ENCODE peak calls at places on chromosomes 12 and 14, in six cellular contexts. A is K562, V is A549, E is endothelial cell of umbilical vein, R is HepG2, K is HCT116. W is an unnamed sample.

GRCh38 chr14:79809849-79810612 is 401.3 kb downstream of the DIO2 start:
- DNase-seq in E (no peak), A (no peak), K (no peak), R (no peak), V (peak; percentile 55), W (peak; percentile 13)

GRCh38 chr14:84959796-84960515 is 570.0 kb upstream of the FLRT2 start:
- DNase-seq in V (no peak), A (no peak), R (no peak), K (no peak), E (peak; percentile 52), W (no peak)

GRCh38 chr14:62528296-62528695 is 517.0 kb downstream of the KCNH5 start:
- DNase-seq in V (no peak), E (no peak), R (no peak), A (no peak), K (no peak), W (no peak)

GRCh38 chr14:31927348-31927826 is 149.7 kb upstream of the ARHGAP5 start:
- DNase-seq in E (peak; percentile 92), R (peak; percentile 44), V (peak; percentile 84), A (no peak), K (no peak), W (no peak)

GRCh38 chr12:85951823-85952222 is 77.7 kb downstream of the NTS start:
- DNase-seq in R (no peak), A (no peak), E (peak; percentile 55), V (peak; percentile 42), K (peak; percentile 19), W (peak; percentile 33)

GRCh38 chr12:9707864-9708808 is 24.8 kb downstream of the CLECL1 start:
- DNase-seq in R (peak; percentile 31), K (peak; percentile 37), A (peak; percentile 34), V (peak; percentile 68), E (peak; percentile 63), W (peak; percentile 68)

GRCh38 chr12:59808317-59808910 is 212.6 kb downstream of the SLC16A7 start:
- DNase-seq in R (peak; percentile 11), E (peak; percentile 54), V (peak; percentile 28), K (peak; percentile 13), A (peak; percentile 22), W (peak; percentile 50)

GRCh38 chr12:59113831-59114273 is 193.5 kb upstream of the LRIG3 start:
- DNase-seq in R (peak; percentile 63), E (peak; percentile 92), K (peak; percentile 72), A (peak; percentile 46), V (peak; percentile 84), W (peak; percentile 78)

GRCh38 chr12:93060666-93061413 is 131.7 kb upstream of the EEA1 start:
- DNase-seq in E (peak; percentile 56), K (no peak), R (peak; percentile 63), V (no peak), A (peak; percentile 46), W (no peak)

GRCh38 chr12:124700810-124701594 is 133.6 kb upstream of the NCOR2 start:
- DNase-seq in R (no peak), A (no peak), E (peak; percentile 47), V (peak; percentile 69), K (no peak), W (no peak)

GRCh38 chr12:90017316-90017715 is 308.7 kb upstream of the ATP2B1 start:
- DNase-seq in E (no peak), K (no peak), R (no peak), V (no peak), A (no peak), W (no peak)

GRCh38 chr14:101561145-101561896 is at the start of gene DIO3:
- DNase-seq in K (peak; percentile 32), V (no peak), R (no peak), A (no peak), E (no peak), W (no peak)

GRCh38 chr12:113777751-113778150 is 188.4 kb downstream of the RBM19 start:
- DNase-seq in K (no peak), E (no peak), R (no peak), V (no peak), A (peak; percentile 48), W (no peak)

GRCh38 chr12:124847113-124847512 is 16.6 kb downstream of the SCARB1 start:
- DNase-seq in V (no peak), K (no peak), R (no peak), A (no peak), E (peak; percentile 58), W (no peak)

GRCh38 chr12:4116251-4117111 is 157.1 kb upstream of the CCND2 start:
- DNase-seq in R (peak; percentile 19), V (no peak), E (peak; percentile 14), A (no peak), K (no peak), W (no peak)

GRCh38 chr12:104494137-104494815 is 37.5 kb downstream of the CHST11 start:
- DNase-seq in K (no peak), E (no peak), R (no peak), A (peak; percentile 51), V (no peak), W (peak; percentile 58)

GRCh38 chr12:105812356-105812755 is 326.4 kb downstream of the NUAK1 start:
- DNase-seq in E (no peak), K (no peak), A (no peak), V (no peak), R (no peak), W (no peak)

GRCh38 chr14:103533137-103533998 is 4.4 kb downstream of the TRMT61A start:
- DNase-seq in A (no peak), V (no peak), K (no peak), E (no peak), R (no peak), W (no peak)
- TF ChIP-seq MAX in A (no peak), V (no peak), K (no peak), E (no peak), R (no peak), W (no peak)

GRCh38 chr14:58863576-58864345 is 226.0 kb downstream of the DACT1 start:
- DNase-seq in K (no peak), E (no peak), V (no peak), A (no peak), R (no peak), W (no peak)

GRCh38 chr14:58866386-58866785 is 228.6 kb downstream of the DACT1 start:
- DNase-seq in A (no peak), V (peak; percentile 26), R (no peak), E (no peak), K (no peak), W (no peak)

GRCh38 chr14:58862421-58862820 is 224.7 kb downstream of the DACT1 start:
- DNase-seq in E (no peak), A (no peak), R (no peak), K (no peak), V (no peak), W (no peak)

GRCh38 chr14:58865520-58866281 is 227.9 kb downstream of the DACT1 start:
- DNase-seq in V (no peak), R (no peak), A (no peak), K (no peak), E (no peak), W (no peak)

DNA sequence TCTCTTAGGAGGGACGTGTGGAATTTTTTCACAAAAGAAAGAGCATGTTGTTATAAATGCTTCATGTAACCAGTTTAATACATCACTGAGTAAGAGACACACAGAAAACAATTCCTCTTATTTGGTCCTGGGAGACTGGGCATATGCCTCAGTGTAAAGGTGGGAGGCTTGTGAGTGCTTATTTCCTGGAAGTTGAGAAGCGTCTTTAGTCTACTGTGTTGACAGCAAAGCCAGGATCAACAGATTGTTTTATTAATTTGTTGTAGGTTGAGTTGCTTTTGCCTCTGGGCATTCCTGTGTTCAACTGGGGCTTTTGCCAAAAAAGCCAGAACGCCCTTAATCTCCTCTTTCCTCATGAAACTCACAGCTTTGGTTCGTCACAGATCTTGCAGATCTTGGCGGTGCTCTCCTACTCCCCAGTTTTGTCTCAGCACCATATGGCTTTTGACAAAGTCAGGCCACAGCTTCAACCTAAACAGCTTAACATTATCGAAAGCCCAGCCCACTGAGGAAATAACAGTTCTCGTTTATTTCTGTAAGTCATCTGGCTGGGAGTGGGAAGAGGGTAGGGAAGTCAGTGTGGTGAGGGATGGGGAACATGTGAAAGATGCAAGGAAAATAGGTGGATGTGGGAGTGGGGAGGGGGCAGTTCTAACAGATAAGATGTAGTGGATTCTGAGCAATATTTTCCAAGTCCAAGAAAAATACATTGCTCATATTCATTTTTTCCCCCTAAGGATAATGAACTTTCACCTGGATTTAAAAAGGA is 227.2 kb downstream of the DACT1 start:
- DNase-seq in V (no peak), A (no peak), K (no peak), E (no peak), R (no peak), W (no peak)
- TF ChIP-seq MAX in V (no peak), A (no peak), K (no peak), E (no peak), R (no peak), W (no peak)

GRCh38 chr14:100100032-100100405 is 34.8 kb downstream of the EVL start:
- DNase-seq in A (no peak), V (no peak), R (no peak), E (no peak), K (no peak), W (no peak)

GRCh38 chr14:100093322-100093721 is 28.1 kb downstream of the EVL start:
- DNase-seq in R (no peak), K (no peak), E (no peak), V (no peak), A (no peak), W (no peak)

GRCh38 chr14:100092832-100093231 is 27.6 kb downstream of the EVL start:
- DNase-seq in R (no peak), K (no peak), V (no peak), E (no peak), A (no peak), W (no peak)

GRCh38 chr14:100098171-100098570 is 32.9 kb downstream of the EVL start:
- DNase-seq in V (no peak), A (no peak), K (no peak), R (no peak), E (no peak), W (no peak)

DNA sequence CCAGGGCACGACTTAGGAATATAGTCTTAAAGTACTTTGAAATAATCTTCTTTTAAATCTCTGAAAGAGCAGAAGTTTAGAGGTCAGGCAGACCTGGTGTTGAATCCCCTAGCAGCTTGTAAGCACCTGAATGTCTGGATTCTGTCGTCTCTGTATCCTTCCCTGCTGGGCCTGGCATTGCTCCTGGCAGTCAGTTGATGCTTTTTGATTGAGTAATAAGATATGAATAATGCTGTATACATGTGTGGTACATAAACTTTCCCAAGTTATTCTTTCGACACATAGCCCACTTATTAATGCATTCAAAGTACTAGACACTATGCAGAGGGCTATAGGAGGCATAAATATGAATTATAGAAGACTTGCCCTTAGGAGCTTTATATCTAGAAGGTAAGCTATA is 31.4 kb downstream of the EVL start:
- DNase-seq in A (no peak), E (no peak), R (no peak), V (no peak), K (no peak), W (no peak)
- TF ChIP-seq MAX in A (no peak), E (no peak), R (no peak), V (no peak), K (no peak), W (no peak)

DNA sequence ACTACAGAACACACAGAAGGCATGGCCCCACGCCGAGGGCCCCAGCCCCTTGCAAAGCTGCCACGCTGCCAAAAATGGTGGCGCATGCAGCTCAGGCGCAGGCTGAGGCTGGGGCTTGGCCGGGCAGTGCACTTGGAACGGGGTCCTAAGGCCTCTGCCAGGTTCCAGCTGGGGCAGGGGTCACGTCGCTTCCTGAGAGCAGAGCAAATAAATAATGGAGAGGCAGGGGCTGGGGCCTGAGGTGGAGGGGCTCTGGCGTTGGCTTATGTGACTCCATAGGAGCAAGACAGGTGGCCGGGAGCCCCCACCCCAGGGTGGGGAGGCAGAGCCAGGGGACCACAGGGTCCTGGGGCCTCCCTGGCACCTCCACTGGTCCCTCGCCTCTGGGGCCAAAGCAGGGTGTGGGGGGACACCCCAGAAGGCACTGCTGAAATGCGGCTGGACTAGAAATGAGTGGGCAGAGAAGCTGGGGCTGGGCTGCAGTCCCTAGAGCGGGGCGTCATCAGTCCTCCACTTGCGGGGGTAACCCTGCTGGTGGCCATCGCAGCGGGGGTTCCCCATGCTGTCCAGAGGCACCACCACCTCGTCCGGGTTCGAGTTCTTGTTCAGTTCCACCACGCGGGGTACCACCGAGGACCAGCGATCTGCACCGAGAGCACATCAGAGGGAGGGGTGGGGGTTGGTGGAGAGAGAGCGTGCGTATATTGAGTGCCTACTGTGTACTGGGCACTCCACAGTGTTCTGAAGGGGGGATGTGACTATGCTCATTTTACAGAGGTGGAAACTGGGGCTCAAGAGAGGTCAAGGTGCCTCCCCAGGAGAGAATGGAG is 49.8 kb downstream of the TRPV4 start:
- DNase-seq in A (no peak), K (no peak), R (no peak), V (no peak), E (no peak), W (no peak)
- TF ChIP-seq MAX in A (no peak), K (no peak), R (no peak), V (no peak), E (no peak), W (no peak)

W was measured in NB4.